ENCODE peak calls at places on chromosomes 2 and 18, in eight cellular contexts. S is heart left ventricle, C is PC-9, T is HepG2, M is bronchial epithelial cell, Y is endodermal cell, J is GM23338, B is brain microvascular endothelial cell. D is an unnamed sample.

GRCh38 chr2:27039871-27040270 is 7.1 kb downstream of the TMEM214 start:
- DNase-seq in S (no peak), J (no peak), M (no peak), T (no peak), B (no peak), Y (no peak), C (no peak), D (no peak)

GRCh38 chr18:37769846-37770245 is 204.2 kb upstream of the CELF4 start:
- DNase-seq in Y (no peak), B (no peak), T (no peak), M (peak; percentile 33), J (no peak), S (no peak), C (no peak), D (no peak)

GRCh38 chr2:231250698-231251097 is 52.3 kb downstream of the ARMC9 start:
- DNase-seq in J (no peak), B (no peak), M (no peak), C (no peak), T (peak; percentile 61), S (no peak), Y (no peak), D (no peak)

GRCh38 chr2:148614332-148615049 is 30.1 kb upstream of the EPC2 start:
- DNase-seq in J (peak; percentile 55), S (no peak), C (peak; percentile 85), T (no peak), M (peak; percentile 77), B (peak; percentile 27), Y (no peak), D (peak; percentile 79)

GRCh38 chr2:105113616-105114275 is 75.9 kb downstream of the MRPS9 start:
- DNase-seq in B (no peak), M (no peak), T (no peak), C (no peak), S (no peak), Y (peak; percentile 40), J (peak; percentile 23), D (no peak)

GRCh38 chr2:118665784-118666529 is 181.5 kb downstream of the EN1 start:
- DNase-seq in T (no peak), B (peak; percentile 11), C (no peak), J (no peak), M (no peak), Y (no peak), S (no peak), D (no peak)

GRCh38 chr18:44654555-44654954 is 26.1 kb upstream of the SETBP1 start:
- DNase-seq in S (no peak), Y (no peak), M (peak; percentile 97), C (peak; percentile 43), B (peak; percentile 89), T (no peak), J (no peak), D (peak; percentile 94)

GRCh38 chr2:199405241-199405640 is 52.5 kb downstream of the SATB2 start:
- DNase-seq in Y (peak; percentile 63), J (peak; percentile 90), C (no peak), T (peak; percentile 29), S (no peak), B (no peak), M (no peak), D (no peak)

GRCh38 chr2:122697415-122697814 is 942.0 kb downstream of the TSN start:
- DNase-seq in Y (no peak), J (no peak), C (no peak), S (no peak), B (no peak), M (no peak), T (no peak), D (no peak)

GRCh38 chr2:74573747-74574562 is 19.4 kb downstream of the DOK1 start:
- DNase-seq in S (no peak), B (peak; percentile 68), M (peak; percentile 80), T (no peak), C (no peak), J (no peak), Y (no peak), D (peak; percentile 77)

GRCh38 chr18:39453882-39454281 is 1888.3 kb upstream of the CELF4 start:
- DNase-seq in J (no peak), C (peak; percentile 3), Y (peak; percentile 42), B (peak; percentile 48), S (no peak), M (peak; percentile 29), T (peak; percentile 30), D (peak; percentile 35)

GRCh38 chr2:190469770-190470169 is 61.6 kb downstream of the MFSD6 start:
- DNase-seq in J (no peak), C (peak; percentile 24), M (peak; percentile 96), S (no peak), T (no peak), B (peak; percentile 64), Y (no peak), D (peak; percentile 90)

GRCh38 chr2:30197570-30197969 is 33.8 kb upstream of the LBH start:
- DNase-seq in B (no peak), J (peak; percentile 11), C (no peak), Y (peak; percentile 71), T (no peak), M (no peak), S (no peak), D (no peak)

GRCh38 chr2:205889073-205889472 is 196.9 kb downstream of the INO80D start:
- DNase-seq in T (no peak), Y (no peak), J (no peak), M (peak; percentile 100), B (peak; percentile 24), C (peak; percentile 24), S (no peak), D (peak; percentile 99)

GRCh38 chr2:74924463-74925265 is 33.8 kb upstream of the POLE4 start:
- DNase-seq in M (no peak), J (no peak), S (no peak), C (no peak), T (peak; percentile 68), Y (no peak), B (no peak), D (no peak)

GRCh38 chr2:32926708-32927084 is 20.1 kb upstream of the LTBP1 start:
- DNase-seq in Y (peak; percentile 61), T (no peak), B (peak; percentile 27), J (peak; percentile 62), M (no peak), C (no peak), S (no peak), D (no peak)

GRCh38 chr2:28287261-28287915 is 105.3 kb upstream of the FOSL2 start:
- DNase-seq in C (no peak), S (no peak), T (no peak), M (no peak), Y (no peak), B (no peak), J (no peak), D (no peak)

GRCh38 chr18:49161627-49162026 is 210.9 kb upstream of the SMAD7 start:
- DNase-seq in T (no peak), Y (no peak), B (peak; percentile 91), C (no peak), J (no peak), M (no peak), S (no peak), D (no peak)

GRCh38 chr2:170525566-170525900 is 189.6 kb upstream of the SP5 start:
- DNase-seq in S (peak; percentile 70), B (peak; percentile 98), Y (peak; percentile 78), J (no peak), C (peak; percentile 73), M (peak; percentile 92), T (peak; percentile 24), D (peak; percentile 95)

GRCh38 chr2:42923632-42924425 is 131.4 kb upstream of the HAAO start:
- DNase-seq in T (no peak), J (peak; percentile 8), M (peak; percentile 67), C (no peak), Y (no peak), B (no peak), S (no peak), D (peak; percentile 60)

GRCh38 chr2:237159006-237159897 is 73.6 kb downstream of the COPS8 start:
- DNase-seq in S (no peak), M (no peak), B (no peak), J (no peak), T (no peak), C (no peak), Y (no peak), D (no peak)
- H3K4me3 ChIP-seq in S (no peak overlapping the region), M (no peak overlapping the region), B (no peak overlapping the region), J (no peak overlapping the region), T (no peak overlapping the region), C (no peak overlapping the region), Y (no peak overlapping the region), D (no peak overlapping the region)

DNA sequence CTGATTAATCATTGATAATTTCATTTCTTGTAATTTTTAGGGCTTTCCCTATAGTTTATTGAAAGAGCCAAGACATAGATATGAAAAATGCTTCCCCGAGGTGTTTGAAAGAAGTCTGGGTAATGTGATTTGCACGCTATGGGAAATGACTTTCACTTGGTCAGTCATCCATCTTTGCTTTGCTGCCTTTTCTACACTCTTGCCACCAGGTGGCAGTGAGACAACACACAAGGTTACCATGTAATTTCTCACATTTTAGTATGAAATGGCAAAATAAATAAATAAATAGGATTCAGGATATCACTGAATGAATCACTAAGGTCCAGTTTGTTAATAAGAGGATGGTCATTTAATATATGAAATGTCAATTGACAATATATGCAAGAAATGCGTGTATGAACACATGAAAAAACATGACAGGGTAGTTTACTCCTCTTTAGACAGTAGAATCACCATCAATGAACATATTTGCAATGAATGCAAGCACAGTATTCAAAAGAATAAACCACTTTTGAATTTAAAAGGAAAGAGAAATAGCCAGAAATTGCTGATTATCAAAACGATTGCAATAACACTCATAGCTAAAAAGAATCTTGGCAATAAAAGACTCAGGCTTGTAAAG is 52.2 kb upstream of the KCNH7 start:
- DNase-seq in B (peak; percentile 63), S (no peak), J (peak; percentile 66), T (peak; percentile 62), Y (peak; percentile 57), M (peak; percentile 72), C (peak; percentile 0), D (peak; percentile 74)
- TF ChIP-seq CTCF in B (peak; percentile 82), S (peak; percentile 40), J (peak; percentile 99), T (peak; percentile 86), Y (peak; percentile 95), M (peak; percentile 62), C (peak; percentile 82), D (peak; percentile 93)

GRCh38 chr2:31324000-31324633 is 90.2 kb downstream of the EHD3 start:
- DNase-seq in Y (no peak), B (no peak), T (no peak), J (no peak), S (no peak), C (no peak), M (peak; percentile 74), D (peak; percentile 48)
- H3K4me3 ChIP-seq in Y (no peak overlapping the region), B (peak overlapping the region; percentile 9), T (no peak overlapping the region), J (no peak overlapping the region), S (peak overlapping the region; percentile 37), C (peak overlapping the region; percentile 54), M (peak overlapping the region; percentile 18), D (peak overlapping the region; percentile 20)

GRCh38 chr18:79545255-79545654 is 134.3 kb upstream of the CTDP1 start:
- DNase-seq in C (no peak), T (no peak), M (no peak), B (no peak), S (peak; percentile 32), J (no peak), Y (peak; percentile 32), D (no peak)

GRCh38 chr18:79542876-79543750 is 136.5 kb upstream of the CTDP1 start:
- DNase-seq in Y (peak; percentile 28), C (no peak), S (peak; percentile 64), B (no peak), T (no peak), M (no peak), J (no peak), D (no peak)

GRCh38 chr18:79543861-79544385 is 135.7 kb upstream of the CTDP1 start:
- DNase-seq in J (no peak), Y (peak; percentile 37), S (peak; percentile 66), T (no peak), B (no peak), C (no peak), M (no peak), D (no peak)

GRCh38 chr18:79545714-79546113 is 133.9 kb upstream of the CTDP1 start:
- DNase-seq in M (no peak), Y (peak; percentile 31), C (no peak), T (no peak), B (no peak), S (peak; percentile 18), J (no peak), D (no peak)

GRCh38 chr18:79544386-79544963 is 135.1 kb upstream of the CTDP1 start:
- DNase-seq in B (no peak), T (no peak), M (no peak), Y (peak; percentile 34), S (peak; percentile 42), J (no peak), C (no peak), D (no peak)
- TF ChIP-seq CTCF in B (no peak), T (no peak), M (no peak), Y (no peak), S (no peak), J (no peak), C (no peak), D (no peak)

D was measured in epithelial cell of esophagus.